ENCODE peak calls at places on chromosome 9, in ten cellular contexts. One of them, this sample, is unnamed.

GRCh38 chr9:9950813-9951212 is 662.0 kb downstream of the PTPRD start:
- DNase-seq in GM23338: no peak
- DNase-seq in fibroblast of lung: no peak
- DNase-seq in HL-60: no peak
- DNase-seq in effector memory CD4-positive, alpha-beta T cell: no peak
- DNase-seq in dorsolateral prefrontal cortex: no peak
- DNase-seq in AG04450: no peak
- DNase-seq in tibial artery: no peak
- DNase-seq in astrocyte of the spinal cord: peak; percentile 36
- DNase-seq in AG10803: peak; percentile 42
- DNase-seq in this sample: no peak

GRCh38 chr9:18947772-18948391 is 85.1 kb downstream of the SAXO1 start:
- DNase-seq in GM23338: no peak
- DNase-seq in fibroblast of lung: no peak
- DNase-seq in HL-60: peak; percentile 70
- DNase-seq in effector memory CD4-positive, alpha-beta T cell: no peak
- DNase-seq in dorsolateral prefrontal cortex: no peak
- DNase-seq in AG04450: no peak
- DNase-seq in tibial artery: no peak
- DNase-seq in astrocyte of the spinal cord: no peak
- DNase-seq in AG10803: no peak
- DNase-seq in this sample: no peak

GRCh38 chr9:83060557-83060956 is 2.4 kb downstream of the RASEF start:
- DNase-seq in GM23338: no peak
- DNase-seq in fibroblast of lung: no peak
- DNase-seq in HL-60: no peak
- DNase-seq in effector memory CD4-positive, alpha-beta T cell: no peak
- DNase-seq in dorsolateral prefrontal cortex: no peak
- DNase-seq in AG04450: no peak
- DNase-seq in tibial artery: no peak
- DNase-seq in astrocyte of the spinal cord: no peak
- DNase-seq in AG10803: no peak
- DNase-seq in this sample: peak; percentile 32

GRCh38 chr9:125440411-125440810 is 178.8 kb downstream of the GAPVD1 start:
- DNase-seq in GM23338: no peak
- DNase-seq in fibroblast of lung: no peak
- DNase-seq in HL-60: no peak
- DNase-seq in effector memory CD4-positive, alpha-beta T cell: no peak
- DNase-seq in dorsolateral prefrontal cortex: no peak
- DNase-seq in AG04450: no peak
- DNase-seq in tibial artery: peak; percentile 63
- DNase-seq in astrocyte of the spinal cord: no peak
- DNase-seq in AG10803: no peak
- DNase-seq in this sample: no peak

GRCh38 chr9:127683723-127684122 is 23.1 kb upstream of the CFAP157 start:
- DNase-seq in GM23338: no peak
- DNase-seq in fibroblast of lung: peak; percentile 34
- DNase-seq in HL-60: no peak
- DNase-seq in effector memory CD4-positive, alpha-beta T cell: no peak
- DNase-seq in dorsolateral prefrontal cortex: no peak
- DNase-seq in AG04450: no peak
- DNase-seq in tibial artery: no peak
- DNase-seq in astrocyte of the spinal cord: peak; percentile 35
- DNase-seq in AG10803: peak; percentile 77
- DNase-seq in this sample: no peak

GRCh38 chr9:15416880-15417279 is 5.8 kb upstream of the SNAPC3 start:
- DNase-seq in GM23338: peak; percentile 76
- DNase-seq in fibroblast of lung: peak; percentile 73
- DNase-seq in HL-60: peak; percentile 1
- DNase-seq in effector memory CD4-positive, alpha-beta T cell: no peak
- DNase-seq in dorsolateral prefrontal cortex: no peak
- DNase-seq in AG04450: peak; percentile 24
- DNase-seq in tibial artery: no peak
- DNase-seq in astrocyte of the spinal cord: peak; percentile 58
- DNase-seq in AG10803: peak; percentile 25
- DNase-seq in this sample: peak; percentile 74

GRCh38 chr9:104748359-104749031 is 1.0 kb downstream of the NIPSNAP3A start:
- DNase-seq in GM23338: peak; percentile 3
- DNase-seq in fibroblast of lung: peak; percentile 42
- DNase-seq in HL-60: no peak
- DNase-seq in effector memory CD4-positive, alpha-beta T cell: no peak
- DNase-seq in dorsolateral prefrontal cortex: no peak
- DNase-seq in AG04450: no peak
- DNase-seq in tibial artery: no peak
- DNase-seq in astrocyte of the spinal cord: peak; percentile 51
- DNase-seq in AG10803: peak; percentile 24
- DNase-seq in this sample: peak; percentile 19

GRCh38 chr9:88590558-88591146 is 55.7 kb downstream of the NXNL2 start:
- DNase-seq in GM23338: peak; percentile 74
- DNase-seq in fibroblast of lung: no peak
- DNase-seq in HL-60: no peak
- DNase-seq in effector memory CD4-positive, alpha-beta T cell: no peak
- DNase-seq in dorsolateral prefrontal cortex: no peak
- DNase-seq in AG04450: no peak
- DNase-seq in tibial artery: no peak
- DNase-seq in astrocyte of the spinal cord: no peak
- DNase-seq in AG10803: no peak
- DNase-seq in this sample: no peak

GRCh38 chr9:6779417-6780241 is 21.9 kb downstream of the KDM4C start:
- DNase-seq in GM23338: no peak
- DNase-seq in fibroblast of lung: no peak
- DNase-seq in HL-60: no peak
- DNase-seq in effector memory CD4-positive, alpha-beta T cell: no peak
- DNase-seq in dorsolateral prefrontal cortex: no peak
- DNase-seq in AG04450: no peak
- DNase-seq in tibial artery: no peak
- DNase-seq in astrocyte of the spinal cord: peak; percentile 12
- DNase-seq in AG10803: no peak
- DNase-seq in this sample: no peak

GRCh38 chr9:6782981-6783380 is 25.2 kb downstream of the KDM4C start:
- DNase-seq in GM23338: no peak
- DNase-seq in fibroblast of lung: no peak
- DNase-seq in HL-60: peak; percentile 41
- DNase-seq in effector memory CD4-positive, alpha-beta T cell: no peak
- DNase-seq in dorsolateral prefrontal cortex: no peak
- DNase-seq in AG04450: no peak
- DNase-seq in tibial artery: no peak
- DNase-seq in astrocyte of the spinal cord: no peak
- DNase-seq in AG10803: no peak
- DNase-seq in this sample: no peak

GRCh38 chr9:6782378-6782777 is 24.6 kb downstream of the KDM4C start:
- DNase-seq in GM23338: no peak
- DNase-seq in fibroblast of lung: no peak
- DNase-seq in HL-60: no peak
- DNase-seq in effector memory CD4-positive, alpha-beta T cell: no peak
- DNase-seq in dorsolateral prefrontal cortex: no peak
- DNase-seq in AG04450: no peak
- DNase-seq in tibial artery: no peak
- DNase-seq in astrocyte of the spinal cord: no peak
- DNase-seq in AG10803: no peak
- DNase-seq in this sample: no peak

GRCh38 chr9:6780690-6781089 is 22.9 kb downstream of the KDM4C start:
- DNase-seq in GM23338: no peak
- DNase-seq in fibroblast of lung: no peak
- DNase-seq in HL-60: no peak
- DNase-seq in effector memory CD4-positive, alpha-beta T cell: no peak
- DNase-seq in dorsolateral prefrontal cortex: no peak
- DNase-seq in AG04450: no peak
- DNase-seq in tibial artery: no peak
- DNase-seq in astrocyte of the spinal cord: no peak
- DNase-seq in AG10803: no peak
- DNase-seq in this sample: no peak

DNA sequence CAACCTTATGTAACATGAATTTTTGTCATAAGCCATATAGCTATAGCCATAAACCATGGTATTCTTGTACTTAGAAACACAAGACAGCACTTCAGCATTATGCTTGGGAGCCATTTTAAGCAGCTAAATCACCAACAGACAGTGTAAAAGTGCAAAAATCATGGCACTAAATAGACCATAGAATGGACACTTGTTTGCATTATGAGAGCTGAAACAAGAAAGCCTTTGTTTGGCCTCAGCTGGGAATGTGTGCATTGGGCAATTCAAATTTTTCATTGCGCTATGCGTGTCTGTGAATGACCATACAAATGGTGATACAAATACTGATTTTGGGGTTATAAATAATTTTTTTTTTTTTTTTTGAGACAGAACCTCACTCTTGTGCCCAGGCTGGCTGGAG is 23.7 kb downstream of the KDM4C start:
- DNase-seq in GM23338: no peak
- DNase-seq in fibroblast of lung: no peak
- DNase-seq in HL-60: no peak
- DNase-seq in effector memory CD4-positive, alpha-beta T cell: no peak
- DNase-seq in dorsolateral prefrontal cortex: no peak
- DNase-seq in AG04450: no peak
- DNase-seq in tibial artery: no peak
- DNase-seq in astrocyte of the spinal cord: no peak
- DNase-seq in AG10803: no peak
- DNase-seq in this sample: no peak
- H3K4me3 ChIP-seq in GM23338: no peak overlapping the region
- H3K4me3 ChIP-seq in fibroblast of lung: no peak overlapping the region
- H3K4me3 ChIP-seq in HL-60: no peak overlapping the region
- H3K4me3 ChIP-seq in effector memory CD4-positive, alpha-beta T cell: no peak overlapping the region
- H3K4me3 ChIP-seq in dorsolateral prefrontal cortex: no peak overlapping the region
- H3K4me3 ChIP-seq in AG04450: no peak overlapping the region
- H3K4me3 ChIP-seq in tibial artery: no peak overlapping the region
- H3K4me3 ChIP-seq in astrocyte of the spinal cord: no peak overlapping the region
- H3K4me3 ChIP-seq in AG10803: no peak overlapping the region
- H3K4me3 ChIP-seq in this sample: no peak overlapping the region

GRCh38 chr9:36818242-36818938 is 215.7 kb downstream of the PAX5 start:
- DNase-seq in GM23338: peak; percentile 48
- DNase-seq in fibroblast of lung: no peak
- DNase-seq in HL-60: no peak
- DNase-seq in effector memory CD4-positive, alpha-beta T cell: no peak
- DNase-seq in dorsolateral prefrontal cortex: peak; percentile 32
- DNase-seq in AG04450: no peak
- DNase-seq in tibial artery: no peak
- DNase-seq in astrocyte of the spinal cord: no peak
- DNase-seq in AG10803: no peak
- DNase-seq in this sample: no peak
- H3K4me3 ChIP-seq in GM23338: peak overlapping the region; percentile 59
- H3K4me3 ChIP-seq in fibroblast of lung: no peak overlapping the region
- H3K4me3 ChIP-seq in HL-60: no peak overlapping the region
- H3K4me3 ChIP-seq in effector memory CD4-positive, alpha-beta T cell: no peak overlapping the region
- H3K4me3 ChIP-seq in dorsolateral prefrontal cortex: peak overlapping the region; percentile 30
- H3K4me3 ChIP-seq in AG04450: no peak overlapping the region
- H3K4me3 ChIP-seq in tibial artery: peak overlapping the region; percentile 36
- H3K4me3 ChIP-seq in astrocyte of the spinal cord: no peak overlapping the region
- H3K4me3 ChIP-seq in AG10803: peak overlapping the region; percentile 27
- H3K4me3 ChIP-seq in this sample: no peak overlapping the region

GRCh38 chr9:135739271-135740220 is 37.6 kb downstream of the KCNT1 start:
- DNase-seq in GM23338: no peak
- DNase-seq in fibroblast of lung: no peak
- DNase-seq in HL-60: no peak
- DNase-seq in effector memory CD4-positive, alpha-beta T cell: no peak
- DNase-seq in dorsolateral prefrontal cortex: no peak
- DNase-seq in AG04450: no peak
- DNase-seq in tibial artery: no peak
- DNase-seq in astrocyte of the spinal cord: no peak
- DNase-seq in AG10803: no peak
- DNase-seq in this sample: no peak

GRCh38 chr9:135734616-135735144 is 32.7 kb downstream of the KCNT1 start:
- DNase-seq in GM23338: no peak
- DNase-seq in fibroblast of lung: no peak
- DNase-seq in HL-60: no peak
- DNase-seq in effector memory CD4-positive, alpha-beta T cell: no peak
- DNase-seq in dorsolateral prefrontal cortex: no peak
- DNase-seq in AG04450: no peak
- DNase-seq in tibial artery: no peak
- DNase-seq in astrocyte of the spinal cord: no peak
- DNase-seq in AG10803: no peak
- DNase-seq in this sample: no peak

GRCh38 chr9:135736265-135736978 is 34.4 kb downstream of the KCNT1 start:
- DNase-seq in GM23338: peak; percentile 60
- DNase-seq in fibroblast of lung: no peak
- DNase-seq in HL-60: no peak
- DNase-seq in effector memory CD4-positive, alpha-beta T cell: no peak
- DNase-seq in dorsolateral prefrontal cortex: no peak
- DNase-seq in AG04450: no peak
- DNase-seq in tibial artery: no peak
- DNase-seq in astrocyte of the spinal cord: no peak
- DNase-seq in AG10803: no peak
- DNase-seq in this sample: no peak

GRCh38 chr9:135737840-135738521 is 36.0 kb downstream of the KCNT1 start:
- DNase-seq in GM23338: no peak
- DNase-seq in fibroblast of lung: no peak
- DNase-seq in HL-60: no peak
- DNase-seq in effector memory CD4-positive, alpha-beta T cell: no peak
- DNase-seq in dorsolateral prefrontal cortex: no peak
- DNase-seq in AG04450: no peak
- DNase-seq in tibial artery: no peak
- DNase-seq in astrocyte of the spinal cord: no peak
- DNase-seq in AG10803: no peak
- DNase-seq in this sample: no peak

GRCh38 chr9:135736979-135737839 is 35.2 kb downstream of the KCNT1 start:
- DNase-seq in GM23338: no peak
- DNase-seq in fibroblast of lung: no peak
- DNase-seq in HL-60: no peak
- DNase-seq in effector memory CD4-positive, alpha-beta T cell: no peak
- DNase-seq in dorsolateral prefrontal cortex: no peak
- DNase-seq in AG04450: no peak
- DNase-seq in tibial artery: no peak
- DNase-seq in astrocyte of the spinal cord: no peak
- DNase-seq in AG10803: no peak
- DNase-seq in this sample: peak; percentile 6
- H3K4me3 ChIP-seq in GM23338: no peak overlapping the region
- H3K4me3 ChIP-seq in fibroblast of lung: no peak overlapping the region
- H3K4me3 ChIP-seq in HL-60: no peak overlapping the region
- H3K4me3 ChIP-seq in effector memory CD4-positive, alpha-beta T cell: no peak overlapping the region
- H3K4me3 ChIP-seq in dorsolateral prefrontal cortex: peak overlapping the region; percentile 58
- H3K4me3 ChIP-seq in AG04450: no peak overlapping the region
- H3K4me3 ChIP-seq in tibial artery: no peak overlapping the region
- H3K4me3 ChIP-seq in astrocyte of the spinal cord: no peak overlapping the region
- H3K4me3 ChIP-seq in AG10803: no peak overlapping the region
- H3K4me3 ChIP-seq in this sample: no peak overlapping the region

DNA sequence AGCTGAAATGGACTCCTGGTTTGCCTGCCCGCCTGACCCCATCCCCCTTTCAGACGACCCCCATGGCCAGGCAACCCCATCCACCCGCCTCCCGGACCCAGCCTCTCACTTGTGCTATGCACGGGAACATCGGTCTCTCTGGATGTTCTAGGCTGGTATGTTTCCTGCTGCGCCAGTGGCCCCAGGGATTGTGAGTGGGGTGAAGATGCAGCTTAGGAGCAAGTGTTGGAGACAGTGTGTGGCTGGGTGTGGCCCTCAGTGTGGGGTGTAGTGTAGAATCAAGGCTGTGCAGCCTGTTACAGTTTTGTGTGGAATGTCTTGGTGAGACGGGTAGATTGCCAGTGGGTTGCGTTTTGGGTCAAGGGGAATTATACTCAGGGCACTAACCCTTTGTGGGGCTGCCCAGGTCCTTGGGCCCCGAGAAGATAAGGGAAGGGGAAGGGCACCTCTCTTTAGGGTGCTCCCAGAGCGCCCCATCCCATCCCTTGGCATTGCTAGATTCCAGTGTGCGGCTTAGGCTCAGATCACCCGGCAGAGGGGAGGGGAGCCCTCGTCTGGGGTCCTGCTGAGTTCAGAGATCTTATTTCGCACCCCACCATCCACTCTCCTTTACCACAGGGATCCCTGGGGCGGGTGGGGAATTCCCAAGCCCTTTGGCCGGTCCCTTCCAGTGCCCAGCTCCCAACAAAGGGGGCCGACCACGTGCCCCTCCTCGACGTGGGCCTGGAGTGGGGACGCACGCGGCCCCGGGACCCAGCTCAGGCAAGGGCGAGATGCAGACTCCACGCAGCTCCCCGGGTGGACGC is 4.6 kb downstream of the IER5L start:
- DNase-seq in GM23338: no peak
- DNase-seq in fibroblast of lung: no peak
- DNase-seq in HL-60: no peak
- DNase-seq in effector memory CD4-positive, alpha-beta T cell: no peak
- DNase-seq in dorsolateral prefrontal cortex: no peak
- DNase-seq in AG04450: no peak
- DNase-seq in tibial artery: no peak
- DNase-seq in astrocyte of the spinal cord: no peak
- DNase-seq in AG10803: peak; percentile 51
- DNase-seq in this sample: no peak
- H3K4me3 ChIP-seq in GM23338: peak overlapping the region; percentile 84
- H3K4me3 ChIP-seq in fibroblast of lung: peak overlapping the region; percentile 67
- H3K4me3 ChIP-seq in HL-60: peak overlapping the region; percentile 77
- H3K4me3 ChIP-seq in effector memory CD4-positive, alpha-beta T cell: peak overlapping the region; percentile 69
- H3K4me3 ChIP-seq in dorsolateral prefrontal cortex: peak overlapping the region; percentile 87
- H3K4me3 ChIP-seq in AG04450: peak overlapping the region; percentile 64
- H3K4me3 ChIP-seq in tibial artery: peak overlapping the region; percentile 100
- H3K4me3 ChIP-seq in astrocyte of the spinal cord: no peak overlapping the region
- H3K4me3 ChIP-seq in AG10803: peak overlapping the region; percentile 77
- H3K4me3 ChIP-seq in this sample: peak overlapping the region; percentile 90

This sample was measured in PC-3.